ENCODE peak calls at places on chromosomes 2 and 18, in six cellular contexts. Z is fibroblast of lung; F is H54; D is activated CD4-positive, alpha-beta T cell treated with anti-CD3 and anti-CD28 coated beads for 36 hours; K is stomach; H is transverse colon. Y is an unnamed sample.

GRCh38 chr2:226754821-226755536 is 44.6 kb downstream of the IRS1 start:
- DNase-seq in Z (no peak), F (no peak), D (no peak), K (no peak), H (no peak), Y (no peak)

GRCh38 chr2:237708491-237708890 is 81.1 kb downstream of the LRRFIP1 start:
- DNase-seq in Z (no peak), F (no peak), D (no peak), K (no peak), H (no peak), Y (no peak)

GRCh38 chr2:53473762-53474161 is 293.8 kb upstream of the CHAC2 start:
- DNase-seq in Z (no peak), F (no peak), D (no peak), K (no peak), H (no peak), Y (no peak)

GRCh38 chr2:241314181-241314932 is 1.1 kb downstream of the HDLBP start:
- DNase-seq in Z (peak), F (no peak), D (no peak), K (no peak), H (no peak), Y (no peak)

GRCh38 chr2:239234826-239235175 is 166.0 kb downstream of the HDAC4 start:
- DNase-seq in Z (no peak), F (no peak), D (no peak), K (no peak), H (no peak), Y (no peak)

GRCh38 chr2:142140434-142140845 is 9.6 kb upstream of the LRP1B start:
- DNase-seq in Z (no peak), F (no peak), D (no peak), K (no peak), H (no peak), Y (no peak)

GRCh38 chr18:73780218-73780617 is 367.4 kb downstream of the FBXO15 start:
- DNase-seq in Z (no peak), F (no peak), D (no peak), K (no peak), H (no peak), Y (no peak)

GRCh38 chr18:61926532-61926931 is 33.7 kb upstream of the RNF152 start:
- DNase-seq in Z (no peak), F (no peak), D (peak), K (no peak), H (no peak), Y (no peak)

GRCh38 chr2:102025016-102025491 is 33.3 kb downstream of the IL1R2 start:
- DNase-seq in Z (peak), F (no peak), D (no peak), K (no peak), H (no peak), Y (no peak)

GRCh38 chr2:237438082-237438925 is 24.3 kb upstream of the COL6A3 start:
- DNase-seq in Z (peak), F (no peak), D (peak), K (peak), H (peak), Y (no peak)

GRCh38 chr2:225288986-225289385 is 110.5 kb upstream of the NYAP2 start:
- DNase-seq in Z (peak), F (no peak), D (no peak), K (no peak), H (no peak), Y (no peak)

GRCh38 chr2:106885981-106886915 is at the start of gene ST6GAL2:
- DNase-seq in Z (peak), F (no peak), D (peak), K (no peak), H (no peak), Y (peak)

GRCh38 chr2:66574701-66575624 is 140.0 kb downstream of the MEIS1 start:
- DNase-seq in Z (peak), F (peak), D (peak), K (no peak), H (peak), Y (peak)

GRCh38 chr2:9004338-9005204 is 1.1 kb upstream of the MBOAT2 start:
- DNase-seq in Z (peak), F (no peak), D (peak), K (no peak), H (no peak), Y (no peak)

GRCh38 chr2:147782521-147782920 is 62.3 kb upstream of the ACVR2A start:
- DNase-seq in Z (peak), F (peak), D (no peak), K (no peak), H (no peak), Y (no peak)

GRCh38 chr2:127313359-127313758 is 19.4 kb upstream of the ERCC3 start:
- DNase-seq in Z (no peak), F (no peak), D (no peak), K (no peak), H (peak), Y (no peak)

GRCh38 chr2:850429-850828 is 100.2 kb upstream of the SNTG2 start:
- DNase-seq in Z (no peak), F (no peak), D (no peak), K (no peak), H (no peak), Y (no peak)